ENCODE peak calls at places on chromosomes 7 and 10, in five cellular contexts. One of them, this sample, is unnamed.

GRCh38 chr10:93584445-93584844 is 16.6 kb downstream of the RBP4 start:
- DNase-seq in NCI-H345: no peak
- DNase-seq in BE2C: no peak
- DNase-seq in ELR: no peak
- DNase-seq in bronchial epithelial cell: no peak
- DNase-seq in this sample: no peak

GRCh38 chr10:58266826-58267712 is 625 bp downstream of the IPMK start:
- DNase-seq in ELR: peak
- DNase-seq in bronchial epithelial cell: peak
- DNase-seq in BE2C: peak
- DNase-seq in NCI-H345: peak
- DNase-seq in this sample: no peak

GRCh38 chr10:100709146-100709545 is 36.2 kb upstream of the PAX2 start:
- DNase-seq in NCI-H345: no peak
- DNase-seq in bronchial epithelial cell: no peak
- DNase-seq in BE2C: no peak
- DNase-seq in ELR: no peak
- DNase-seq in this sample: no peak

GRCh38 chr7:725223-726005 is 1.1 kb upstream of the DNAAF5 start:
- DNase-seq in ELR: peak
- DNase-seq in bronchial epithelial cell: peak
- DNase-seq in NCI-H345: no peak
- DNase-seq in BE2C: no peak
- DNase-seq in this sample: no peak

GRCh38 chr7:92496876-92497275 is 19.1 kb upstream of the ERVW-1 start:
- DNase-seq in NCI-H345: no peak
- DNase-seq in BE2C: no peak
- DNase-seq in bronchial epithelial cell: peak
- DNase-seq in ELR: peak
- DNase-seq in this sample: no peak

GRCh38 chr7:130956417-130957139 is 222.6 kb upstream of the KLF14 start:
- DNase-seq in ELR: no peak
- DNase-seq in BE2C: no peak
- DNase-seq in bronchial epithelial cell: no peak
- DNase-seq in NCI-H345: no peak
- DNase-seq in this sample: no peak

GRCh38 chr10:124389613-124390361 is 28.9 kb downstream of the OAT start:
- DNase-seq in bronchial epithelial cell: no peak
- DNase-seq in ELR: no peak
- DNase-seq in BE2C: no peak
- DNase-seq in NCI-H345: no peak
- DNase-seq in this sample: no peak

GRCh38 chr10:129642427-129642826 is 175.4 kb downstream of the MGMT start:
- DNase-seq in bronchial epithelial cell: peak
- DNase-seq in NCI-H345: no peak
- DNase-seq in BE2C: no peak
- DNase-seq in ELR: peak
- DNase-seq in this sample: no peak

GRCh38 chr7:2886900-2887299 is 42.8 kb upstream of the GNA12 start:
- DNase-seq in NCI-H345: peak
- DNase-seq in BE2C: peak
- DNase-seq in bronchial epithelial cell: peak
- DNase-seq in ELR: peak
- DNase-seq in this sample: peak

GRCh38 chr7:99267530-99268360 is 4.9 kb upstream of the MYH16 start:
- DNase-seq in BE2C: no peak
- DNase-seq in NCI-H345: no peak
- DNase-seq in bronchial epithelial cell: peak
- DNase-seq in ELR: peak
- DNase-seq in this sample: no peak

GRCh38 chr10:101011517-101012423 is 12.2 kb downstream of the LZTS2 start:
- DNase-seq in ELR: peak
- DNase-seq in BE2C: no peak
- DNase-seq in NCI-H345: no peak
- DNase-seq in bronchial epithelial cell: no peak
- DNase-seq in this sample: no peak